ENCODE peak calls at places on chromosomes 4 and X, in seven cellular contexts. One of them, this sample, is unnamed.

GRCh38 chr4:25654971-25655963 is at the start of gene SLC34A2:
- DNase-seq in fibroblast of the aortic adventitia: no peak
- DNase-seq in GM12865: no peak
- DNase-seq in fibroblast of mammary gland: no peak
- DNase-seq in CD8-positive, alpha-beta memory T cell: no peak
- DNase-seq in BE2C: no peak
- DNase-seq in AG09309: no peak
- DNase-seq in this sample: no peak

GRCh38 chr4:65510976-65511375 is 159.3 kb downstream of the EPHA5 start:
- DNase-seq in fibroblast of the aortic adventitia: peak
- DNase-seq in GM12865: no peak
- DNase-seq in fibroblast of mammary gland: peak
- DNase-seq in CD8-positive, alpha-beta memory T cell: no peak
- DNase-seq in BE2C: no peak
- DNase-seq in AG09309: peak
- DNase-seq in this sample: no peak

GRCh38 chr4:174713181-174713580 is 115.9 kb downstream of the GLRA3 start:
- DNase-seq in fibroblast of the aortic adventitia: no peak
- DNase-seq in GM12865: no peak
- DNase-seq in fibroblast of mammary gland: no peak
- DNase-seq in CD8-positive, alpha-beta memory T cell: no peak
- DNase-seq in BE2C: no peak
- DNase-seq in AG09309: no peak
- DNase-seq in this sample: peak

GRCh38 chr4:7847206-7847605 is 92.5 kb downstream of the AFAP1 start:
- DNase-seq in fibroblast of the aortic adventitia: no peak
- DNase-seq in GM12865: no peak
- DNase-seq in fibroblast of mammary gland: no peak
- DNase-seq in CD8-positive, alpha-beta memory T cell: no peak
- DNase-seq in BE2C: no peak
- DNase-seq in AG09309: no peak
- DNase-seq in this sample: no peak

GRCh38 chr4:16337936-16338335 is 111.7 kb upstream of the TAPT1 start:
- DNase-seq in fibroblast of the aortic adventitia: peak
- DNase-seq in GM12865: no peak
- DNase-seq in fibroblast of mammary gland: peak
- DNase-seq in CD8-positive, alpha-beta memory T cell: no peak
- DNase-seq in BE2C: no peak
- DNase-seq in AG09309: no peak
- DNase-seq in this sample: no peak

GRCh38 chr4:148043990-148044645 is 312.2 kb downstream of the ARHGAP10 start:
- DNase-seq in fibroblast of the aortic adventitia: no peak
- DNase-seq in GM12865: no peak
- DNase-seq in fibroblast of mammary gland: no peak
- DNase-seq in CD8-positive, alpha-beta memory T cell: no peak
- DNase-seq in BE2C: no peak
- DNase-seq in AG09309: no peak
- DNase-seq in this sample: no peak

GRCh38 chr4:13599159-13599558 is 28.4 kb downstream of the BOD1L1 start:
- DNase-seq in fibroblast of the aortic adventitia: no peak
- DNase-seq in GM12865: no peak
- DNase-seq in fibroblast of mammary gland: no peak
- DNase-seq in CD8-positive, alpha-beta memory T cell: no peak
- DNase-seq in BE2C: no peak
- DNase-seq in AG09309: no peak
- DNase-seq in this sample: no peak

GRCh38 chrX:153878969-153879653 is 6.9 kb downstream of the L1CAM start:
- DNase-seq in fibroblast of the aortic adventitia: no peak
- DNase-seq in GM12865: no peak
- DNase-seq in fibroblast of mammary gland: no peak
- DNase-seq in CD8-positive, alpha-beta memory T cell: no peak
- DNase-seq in BE2C: peak
- DNase-seq in AG09309: no peak
- DNase-seq in this sample: no peak

GRCh38 chr4:113979973-113980615 is 647 bp upstream of the ARSJ start:
- DNase-seq in fibroblast of the aortic adventitia: peak
- DNase-seq in GM12865: no peak
- DNase-seq in fibroblast of mammary gland: no peak
- DNase-seq in CD8-positive, alpha-beta memory T cell: no peak
- DNase-seq in BE2C: no peak
- DNase-seq in AG09309: no peak
- DNase-seq in this sample: peak

GRCh38 chrX:109036624-109037023 is 300.3 kb upstream of the IRS4 start:
- DNase-seq in fibroblast of the aortic adventitia: no peak
- DNase-seq in GM12865: no peak
- DNase-seq in fibroblast of mammary gland: no peak
- DNase-seq in CD8-positive, alpha-beta memory T cell: no peak
- DNase-seq in BE2C: no peak
- DNase-seq in AG09309: no peak
- DNase-seq in this sample: no peak

GRCh38 chr4:112185740-112186670 is 40.8 kb downstream of the FAM241A start:
- DNase-seq in fibroblast of the aortic adventitia: no peak
- DNase-seq in GM12865: no peak
- DNase-seq in fibroblast of mammary gland: peak
- DNase-seq in CD8-positive, alpha-beta memory T cell: no peak
- DNase-seq in BE2C: no peak
- DNase-seq in AG09309: no peak
- DNase-seq in this sample: no peak

GRCh38 chr4:93243262-93243661 is 585.3 kb upstream of the ATOH1 start:
- DNase-seq in fibroblast of the aortic adventitia: no peak
- DNase-seq in GM12865: no peak
- DNase-seq in fibroblast of mammary gland: no peak
- DNase-seq in CD8-positive, alpha-beta memory T cell: no peak
- DNase-seq in BE2C: no peak
- DNase-seq in AG09309: no peak
- DNase-seq in this sample: no peak

GRCh38 chrX:17020371-17020770 is 73.9 kb downstream of the REPS2 start:
- DNase-seq in fibroblast of the aortic adventitia: no peak
- DNase-seq in GM12865: no peak
- DNase-seq in fibroblast of mammary gland: peak
- DNase-seq in CD8-positive, alpha-beta memory T cell: no peak
- DNase-seq in BE2C: no peak
- DNase-seq in AG09309: no peak
- DNase-seq in this sample: no peak

GRCh38 chr4:119204898-119205297 is 7.6 kb upstream of the USP53 start:
- DNase-seq in fibroblast of the aortic adventitia: no peak
- DNase-seq in GM12865: no peak
- DNase-seq in fibroblast of mammary gland: no peak
- DNase-seq in CD8-positive, alpha-beta memory T cell: no peak
- DNase-seq in BE2C: no peak
- DNase-seq in AG09309: no peak
- DNase-seq in this sample: no peak

GRCh38 chr4:33467291-33467690 is 2747.1 kb downstream of the PCDH7 start:
- DNase-seq in fibroblast of the aortic adventitia: no peak
- DNase-seq in GM12865: no peak
- DNase-seq in fibroblast of mammary gland: no peak
- DNase-seq in CD8-positive, alpha-beta memory T cell: no peak
- DNase-seq in BE2C: no peak
- DNase-seq in AG09309: no peak
- DNase-seq in this sample: no peak

GRCh38 chr4:120922390-120923200 is at the start of gene PRDM5:
- DNase-seq in fibroblast of the aortic adventitia: peak
- DNase-seq in GM12865: no peak
- DNase-seq in fibroblast of mammary gland: peak
- DNase-seq in CD8-positive, alpha-beta memory T cell: peak
- DNase-seq in BE2C: peak
- DNase-seq in AG09309: no peak
- DNase-seq in this sample: peak

GRCh38 chr4:174553828-174554227 is 31.5 kb upstream of the HPGD start:
- DNase-seq in fibroblast of the aortic adventitia: peak
- DNase-seq in GM12865: no peak
- DNase-seq in fibroblast of mammary gland: peak
- DNase-seq in CD8-positive, alpha-beta memory T cell: no peak
- DNase-seq in BE2C: no peak
- DNase-seq in AG09309: peak
- DNase-seq in this sample: no peak

GRCh38 chr4:6566582-6567190 is 8.3 kb upstream of the MAN2B2 start:
- DNase-seq in fibroblast of the aortic adventitia: no peak
- DNase-seq in GM12865: no peak
- DNase-seq in fibroblast of mammary gland: no peak
- DNase-seq in CD8-positive, alpha-beta memory T cell: no peak
- DNase-seq in BE2C: no peak
- DNase-seq in AG09309: no peak
- DNase-seq in this sample: no peak

GRCh38 chr4:10461850-10462400 is 4.7 kb upstream of the ZNF518B start:
- DNase-seq in fibroblast of the aortic adventitia: no peak
- DNase-seq in GM12865: no peak
- DNase-seq in fibroblast of mammary gland: no peak
- DNase-seq in CD8-positive, alpha-beta memory T cell: no peak
- DNase-seq in BE2C: no peak
- DNase-seq in AG09309: no peak
- DNase-seq in this sample: no peak
- H3K4me3 ChIP-seq in fibroblast of the aortic adventitia: peak
- H3K4me3 ChIP-seq in GM12865: no peak
- H3K4me3 ChIP-seq in fibroblast of mammary gland: peak
- H3K4me3 ChIP-seq in CD8-positive, alpha-beta memory T cell: peak
- H3K4me3 ChIP-seq in BE2C: no peak
- H3K4me3 ChIP-seq in AG09309: no peak
- H3K4me3 ChIP-seq in this sample: no peak

GRCh38 chrX:24228596-24228995 is 79.1 kb downstream of the ZFX start:
- DNase-seq in fibroblast of the aortic adventitia: no peak
- DNase-seq in GM12865: no peak
- DNase-seq in fibroblast of mammary gland: no peak
- DNase-seq in CD8-positive, alpha-beta memory T cell: no peak
- DNase-seq in BE2C: no peak
- DNase-seq in AG09309: no peak
- DNase-seq in this sample: no peak
- H3K4me3 ChIP-seq in fibroblast of the aortic adventitia: no peak
- H3K4me3 ChIP-seq in GM12865: no peak
- H3K4me3 ChIP-seq in fibroblast of mammary gland: no peak
- H3K4me3 ChIP-seq in CD8-positive, alpha-beta memory T cell: no peak
- H3K4me3 ChIP-seq in BE2C: no peak
- H3K4me3 ChIP-seq in AG09309: no peak
- H3K4me3 ChIP-seq in this sample: no peak

GRCh38 chr4:180058731-180059215 is 2184.4 kb upstream of the TENM3 start:
- DNase-seq in fibroblast of the aortic adventitia: peak
- DNase-seq in GM12865: peak
- DNase-seq in fibroblast of mammary gland: peak
- DNase-seq in CD8-positive, alpha-beta memory T cell: no peak
- DNase-seq in BE2C: peak
- DNase-seq in AG09309: no peak
- DNase-seq in this sample: no peak

GRCh38 chr4:180059216-180059881 is 2183.9 kb upstream of the TENM3 start:
- DNase-seq in fibroblast of the aortic adventitia: no peak
- DNase-seq in GM12865: peak
- DNase-seq in fibroblast of mammary gland: no peak
- DNase-seq in CD8-positive, alpha-beta memory T cell: no peak
- DNase-seq in BE2C: peak
- DNase-seq in AG09309: no peak
- DNase-seq in this sample: no peak

GRCh38 chr4:180057198-180057821 is 2185.9 kb upstream of the TENM3 start:
- DNase-seq in fibroblast of the aortic adventitia: no peak
- DNase-seq in GM12865: peak
- DNase-seq in fibroblast of mammary gland: no peak
- DNase-seq in CD8-positive, alpha-beta memory T cell: no peak
- DNase-seq in BE2C: no peak
- DNase-seq in AG09309: no peak
- DNase-seq in this sample: no peak

GRCh38 chr4:180057891-180058643 is 2185.1 kb upstream of the TENM3 start:
- DNase-seq in fibroblast of the aortic adventitia: no peak
- DNase-seq in GM12865: peak
- DNase-seq in fibroblast of mammary gland: peak
- DNase-seq in CD8-positive, alpha-beta memory T cell: no peak
- DNase-seq in BE2C: peak
- DNase-seq in AG09309: no peak
- DNase-seq in this sample: no peak

DNA sequence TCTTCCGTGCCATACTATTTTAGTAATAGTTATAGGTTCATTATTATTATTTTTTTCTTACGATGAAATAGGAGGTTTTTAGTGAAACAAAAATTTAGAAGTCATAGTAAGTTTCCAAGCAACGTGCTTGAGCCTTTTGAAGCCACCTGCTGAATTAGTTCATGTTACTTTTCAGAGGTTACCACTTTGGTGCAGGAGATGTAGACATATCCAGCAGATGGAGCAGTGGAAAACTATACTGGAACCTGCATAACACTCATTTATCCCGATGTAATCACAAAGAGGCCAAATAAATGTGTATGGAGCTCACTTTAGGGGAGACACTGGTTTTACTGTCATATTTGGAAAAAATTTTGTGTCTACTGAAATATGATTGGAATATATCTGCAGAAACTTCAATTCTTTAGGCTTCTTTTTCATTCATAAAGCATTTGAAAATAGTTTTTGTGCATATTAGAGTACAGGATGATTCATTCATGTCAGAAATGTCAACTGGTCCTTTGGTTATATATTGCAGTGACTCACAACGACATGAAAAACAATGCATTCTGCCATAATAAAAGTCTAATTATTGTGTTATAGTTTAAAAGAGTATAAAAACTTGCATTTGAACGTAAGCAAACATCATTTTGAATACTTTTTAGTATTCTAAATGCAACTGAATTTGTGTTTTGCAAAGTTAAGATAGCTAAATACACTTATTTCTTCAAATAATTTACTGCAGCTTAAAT is 2182.9 kb upstream of the TENM3 start:
- DNase-seq in fibroblast of the aortic adventitia: no peak
- DNase-seq in GM12865: peak
- DNase-seq in fibroblast of mammary gland: peak
- DNase-seq in CD8-positive, alpha-beta memory T cell: no peak
- DNase-seq in BE2C: no peak
- DNase-seq in AG09309: no peak
- DNase-seq in this sample: no peak
- H3K4me3 ChIP-seq in fibroblast of the aortic adventitia: no peak
- H3K4me3 ChIP-seq in GM12865: peak
- H3K4me3 ChIP-seq in fibroblast of mammary gland: no peak
- H3K4me3 ChIP-seq in CD8-positive, alpha-beta memory T cell: no peak
- H3K4me3 ChIP-seq in BE2C: peak
- H3K4me3 ChIP-seq in AG09309: no peak
- H3K4me3 ChIP-seq in this sample: no peak

DNA sequence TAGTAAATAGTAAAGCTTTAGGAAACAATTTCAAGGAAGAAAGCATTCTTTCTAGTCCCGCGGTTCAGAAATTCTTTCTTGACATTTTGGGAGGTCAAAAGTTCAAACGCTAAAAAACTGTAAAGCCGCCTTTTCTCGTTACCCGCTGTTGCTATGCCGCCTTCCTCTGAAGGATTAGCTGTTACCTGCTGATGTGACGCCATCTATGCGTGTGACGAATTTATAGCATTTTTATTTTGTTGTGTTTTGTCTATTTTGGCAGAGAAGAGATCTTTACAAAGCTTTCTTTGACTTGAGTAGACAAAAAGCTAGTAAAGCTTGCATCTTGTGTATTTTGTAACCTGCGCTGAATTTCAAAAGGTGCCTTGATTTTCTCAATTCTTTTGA is 106.2 kb upstream of the STOX2 start:
- DNase-seq in fibroblast of the aortic adventitia: no peak
- DNase-seq in GM12865: no peak
- DNase-seq in fibroblast of mammary gland: no peak
- DNase-seq in CD8-positive, alpha-beta memory T cell: no peak
- DNase-seq in BE2C: no peak
- DNase-seq in AG09309: no peak
- DNase-seq in this sample: no peak
- H3K4me3 ChIP-seq in fibroblast of the aortic adventitia: no peak
- H3K4me3 ChIP-seq in GM12865: no peak
- H3K4me3 ChIP-seq in fibroblast of mammary gland: no peak
- H3K4me3 ChIP-seq in CD8-positive, alpha-beta memory T cell: no peak
- H3K4me3 ChIP-seq in BE2C: no peak
- H3K4me3 ChIP-seq in AG09309: no peak
- H3K4me3 ChIP-seq in this sample: no peak